ENCODE peak calls at places on chromosomes 1 and 21, in nine cellular contexts. One of them, this sample, is unnamed.

GRCh38 chr1:238293075-238293474 is 402.4 kb upstream of the ZP4 start:
- DNase-seq in testis: no peak
- DNase-seq in tibial nerve: no peak
- DNase-seq in neuronal stem cell: no peak
- DNase-seq in SJSA1: no peak
- DNase-seq in upper lobe of right lung: no peak
- DNase-seq in naive thymus-derived CD4-positive, alpha-beta T cell: no peak
- DNase-seq in fibroblast of lung: no peak
- DNase-seq in uterus: no peak
- DNase-seq in this sample: no peak

GRCh38 chr21:46374761-46375389 is 50.9 kb downstream of the PCNT start:
- DNase-seq in testis: no peak
- DNase-seq in tibial nerve: no peak
- DNase-seq in neuronal stem cell: no peak
- DNase-seq in SJSA1: no peak
- DNase-seq in upper lobe of right lung: no peak
- DNase-seq in naive thymus-derived CD4-positive, alpha-beta T cell: no peak
- DNase-seq in fibroblast of lung: no peak
- DNase-seq in uterus: no peak
- DNase-seq in this sample: no peak

GRCh38 chr1:64302971-64303370 is 99.5 kb downstream of the UBE2U start:
- DNase-seq in testis: no peak
- DNase-seq in tibial nerve: no peak
- DNase-seq in neuronal stem cell: no peak
- DNase-seq in SJSA1: no peak
- DNase-seq in upper lobe of right lung: no peak
- DNase-seq in naive thymus-derived CD4-positive, alpha-beta T cell: no peak
- DNase-seq in fibroblast of lung: peak; percentile 37
- DNase-seq in uterus: no peak
- DNase-seq in this sample: no peak

GRCh38 chr1:41882068-41882477 is 36.6 kb downstream of the HIVEP3 start:
- DNase-seq in testis: no peak
- DNase-seq in tibial nerve: no peak
- DNase-seq in neuronal stem cell: no peak
- DNase-seq in SJSA1: no peak
- DNase-seq in upper lobe of right lung: no peak
- DNase-seq in naive thymus-derived CD4-positive, alpha-beta T cell: no peak
- DNase-seq in fibroblast of lung: no peak
- DNase-seq in uterus: no peak
- DNase-seq in this sample: no peak

GRCh38 chr1:221327954-221328353 is 413.9 kb downstream of the DUSP10 start:
- DNase-seq in testis: no peak
- DNase-seq in tibial nerve: no peak
- DNase-seq in neuronal stem cell: no peak
- DNase-seq in SJSA1: no peak
- DNase-seq in upper lobe of right lung: no peak
- DNase-seq in naive thymus-derived CD4-positive, alpha-beta T cell: no peak
- DNase-seq in fibroblast of lung: no peak
- DNase-seq in uterus: no peak
- DNase-seq in this sample: no peak

GRCh38 chr1:21626921-21627339 is 42.2 kb downstream of the RAP1GAP start:
- DNase-seq in testis: no peak
- DNase-seq in tibial nerve: no peak
- DNase-seq in neuronal stem cell: no peak
- DNase-seq in SJSA1: peak; percentile 70
- DNase-seq in upper lobe of right lung: no peak
- DNase-seq in naive thymus-derived CD4-positive, alpha-beta T cell: no peak
- DNase-seq in fibroblast of lung: no peak
- DNase-seq in uterus: no peak
- DNase-seq in this sample: no peak

GRCh38 chr21:42463861-42464515 is 32.0 kb downstream of the RSPH1 start:
- DNase-seq in testis: peak; percentile 78
- DNase-seq in tibial nerve: no peak
- DNase-seq in neuronal stem cell: peak; percentile 11
- DNase-seq in SJSA1: no peak
- DNase-seq in upper lobe of right lung: no peak
- DNase-seq in naive thymus-derived CD4-positive, alpha-beta T cell: peak; percentile 82
- DNase-seq in fibroblast of lung: peak; percentile 48
- DNase-seq in uterus: no peak
- DNase-seq in this sample: no peak

GRCh38 chr21:15064576-15065380 is at the start of gene NRIP1:
- DNase-seq in testis: peak; percentile 90
- DNase-seq in tibial nerve: peak; percentile 76
- DNase-seq in neuronal stem cell: peak; percentile 86
- DNase-seq in SJSA1: peak; percentile 89
- DNase-seq in upper lobe of right lung: peak; percentile 97
- DNase-seq in naive thymus-derived CD4-positive, alpha-beta T cell: peak; percentile 88
- DNase-seq in fibroblast of lung: peak; percentile 92
- DNase-seq in uterus: peak; percentile 91
- DNase-seq in this sample: peak; percentile 92

GRCh38 chr21:25457946-25458345 is 149.3 kb downstream of the MRPL39 start:
- DNase-seq in testis: no peak
- DNase-seq in tibial nerve: no peak
- DNase-seq in neuronal stem cell: no peak
- DNase-seq in SJSA1: no peak
- DNase-seq in upper lobe of right lung: no peak
- DNase-seq in naive thymus-derived CD4-positive, alpha-beta T cell: no peak
- DNase-seq in fibroblast of lung: no peak
- DNase-seq in uterus: no peak
- DNase-seq in this sample: no peak

GRCh38 chr21:25461730-25462129 is 145.6 kb downstream of the MRPL39 start:
- DNase-seq in testis: no peak
- DNase-seq in tibial nerve: no peak
- DNase-seq in neuronal stem cell: no peak
- DNase-seq in SJSA1: no peak
- DNase-seq in upper lobe of right lung: no peak
- DNase-seq in naive thymus-derived CD4-positive, alpha-beta T cell: no peak
- DNase-seq in fibroblast of lung: no peak
- DNase-seq in uterus: no peak
- DNase-seq in this sample: no peak

GRCh38 chr21:25459365-25459764 is 147.9 kb downstream of the MRPL39 start:
- DNase-seq in testis: no peak
- DNase-seq in tibial nerve: no peak
- DNase-seq in neuronal stem cell: no peak
- DNase-seq in SJSA1: no peak
- DNase-seq in upper lobe of right lung: no peak
- DNase-seq in naive thymus-derived CD4-positive, alpha-beta T cell: no peak
- DNase-seq in fibroblast of lung: no peak
- DNase-seq in uterus: no peak
- DNase-seq in this sample: no peak

GRCh38 chr21:25458484-25458883 is 148.8 kb downstream of the MRPL39 start:
- DNase-seq in testis: no peak
- DNase-seq in tibial nerve: no peak
- DNase-seq in neuronal stem cell: no peak
- DNase-seq in SJSA1: no peak
- DNase-seq in upper lobe of right lung: no peak
- DNase-seq in naive thymus-derived CD4-positive, alpha-beta T cell: no peak
- DNase-seq in fibroblast of lung: no peak
- DNase-seq in uterus: no peak
- DNase-seq in this sample: no peak

GRCh38 chr21:25459993-25460392 is 147.3 kb downstream of the MRPL39 start:
- DNase-seq in testis: no peak
- DNase-seq in tibial nerve: no peak
- DNase-seq in neuronal stem cell: no peak
- DNase-seq in SJSA1: no peak
- DNase-seq in upper lobe of right lung: no peak
- DNase-seq in naive thymus-derived CD4-positive, alpha-beta T cell: no peak
- DNase-seq in fibroblast of lung: no peak
- DNase-seq in uterus: no peak
- DNase-seq in this sample: no peak
- H3K9me3 ChIP-seq in testis: no peaks in the 10 kb centered on the region
- H3K9me3 ChIP-seq in tibial nerve: no peaks in the 10 kb centered on the region
- H3K9me3 ChIP-seq in neuronal stem cell: no peaks in the 10 kb centered on the region
- H3K9me3 ChIP-seq in SJSA1: no peaks in the 10 kb centered on the region
- H3K9me3 ChIP-seq in upper lobe of right lung: no peaks in the 10 kb centered on the region
- H3K9me3 ChIP-seq in naive thymus-derived CD4-positive, alpha-beta T cell: no peaks in the 10 kb centered on the region
- H3K9me3 ChIP-seq in fibroblast of lung: no peaks in the 10 kb centered on the region
- H3K9me3 ChIP-seq in uterus: no peaks in the 10 kb centered on the region
- H3K9me3 ChIP-seq in this sample: no peaks in the 10 kb centered on the region

GRCh38 chr1:31424568-31424967 is 11.6 kb downstream of the SERINC2 start:
- DNase-seq in testis: no peak
- DNase-seq in tibial nerve: no peak
- DNase-seq in neuronal stem cell: no peak
- DNase-seq in SJSA1: no peak
- DNase-seq in upper lobe of right lung: no peak
- DNase-seq in naive thymus-derived CD4-positive, alpha-beta T cell: no peak
- DNase-seq in fibroblast of lung: no peak
- DNase-seq in uterus: no peak
- DNase-seq in this sample: no peak
- H3K9me3 ChIP-seq in testis: no peaks in the 10 kb centered on the region
- H3K9me3 ChIP-seq in tibial nerve: no peaks in the 10 kb centered on the region
- H3K9me3 ChIP-seq in neuronal stem cell: no peaks in the 10 kb centered on the region
- H3K9me3 ChIP-seq in SJSA1: no peaks in the 10 kb centered on the region
- H3K9me3 ChIP-seq in upper lobe of right lung: no peaks in the 10 kb centered on the region
- H3K9me3 ChIP-seq in naive thymus-derived CD4-positive, alpha-beta T cell: no peaks in the 10 kb centered on the region
- H3K9me3 ChIP-seq in fibroblast of lung: no peaks in the 10 kb centered on the region
- H3K9me3 ChIP-seq in uterus: no peaks in the 10 kb centered on the region
- H3K9me3 ChIP-seq in this sample: no peaks in the 10 kb centered on the region

DNA sequence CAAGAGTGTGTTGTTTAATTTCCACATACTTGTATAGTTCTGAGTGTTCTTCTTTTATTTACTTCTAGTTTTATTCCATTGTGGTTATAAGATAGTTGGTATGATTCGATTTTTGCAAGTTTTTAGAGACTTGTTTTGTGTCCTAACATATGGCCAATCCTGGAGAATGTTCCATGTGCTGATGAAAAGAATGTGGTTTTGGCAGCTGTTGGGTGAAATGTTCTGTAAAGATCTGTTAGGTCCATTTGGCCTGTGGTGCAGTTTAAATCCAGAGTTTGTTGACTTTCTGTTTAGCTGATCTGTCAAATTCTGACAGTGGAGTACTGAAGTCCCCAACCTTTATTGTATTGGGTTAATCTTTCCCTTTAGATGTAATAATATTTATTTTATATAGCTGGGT is 19.5 kb upstream of the TIPRL start:
- DNase-seq in testis: no peak
- DNase-seq in tibial nerve: no peak
- DNase-seq in neuronal stem cell: no peak
- DNase-seq in SJSA1: no peak
- DNase-seq in upper lobe of right lung: no peak
- DNase-seq in naive thymus-derived CD4-positive, alpha-beta T cell: no peak
- DNase-seq in fibroblast of lung: no peak
- DNase-seq in uterus: no peak
- DNase-seq in this sample: no peak
- H3K9me3 ChIP-seq in testis: no peaks in the 10 kb centered on the region
- H3K9me3 ChIP-seq in tibial nerve: no peaks in the 10 kb centered on the region
- H3K9me3 ChIP-seq in neuronal stem cell: peaks cover 5% of the 10 kb centered on the region
- H3K9me3 ChIP-seq in SJSA1: peaks cover 2% of the 10 kb centered on the region
- H3K9me3 ChIP-seq in upper lobe of right lung: no peaks in the 10 kb centered on the region
- H3K9me3 ChIP-seq in naive thymus-derived CD4-positive, alpha-beta T cell: no peaks in the 10 kb centered on the region
- H3K9me3 ChIP-seq in fibroblast of lung: no peaks in the 10 kb centered on the region
- H3K9me3 ChIP-seq in uterus: peaks cover 7% of the 10 kb centered on the region
- H3K9me3 ChIP-seq in this sample: peaks cover 39% of the 10 kb centered on the region

GRCh38 chr1:235670157-235670776 is 20.7 kb upstream of the GNG4 start:
- DNase-seq in testis: no peak
- DNase-seq in tibial nerve: no peak
- DNase-seq in neuronal stem cell: no peak
- DNase-seq in SJSA1: no peak
- DNase-seq in upper lobe of right lung: no peak
- DNase-seq in naive thymus-derived CD4-positive, alpha-beta T cell: no peak
- DNase-seq in fibroblast of lung: no peak
- DNase-seq in uterus: no peak
- DNase-seq in this sample: no peak
- H3K9me3 ChIP-seq in testis: no peaks in the 10 kb centered on the region
- H3K9me3 ChIP-seq in tibial nerve: no peaks in the 10 kb centered on the region
- H3K9me3 ChIP-seq in neuronal stem cell: peaks cover 10% of the 10 kb centered on the region
- H3K9me3 ChIP-seq in SJSA1: peaks cover 16% of the 10 kb centered on the region
- H3K9me3 ChIP-seq in upper lobe of right lung: peaks cover 20% of the 10 kb centered on the region
- H3K9me3 ChIP-seq in naive thymus-derived CD4-positive, alpha-beta T cell: peaks cover 14% of the 10 kb centered on the region
- H3K9me3 ChIP-seq in fibroblast of lung: no peaks in the 10 kb centered on the region
- H3K9me3 ChIP-seq in uterus: peaks cover 20% of the 10 kb centered on the region
- H3K9me3 ChIP-seq in this sample: peaks cover 38% of the 10 kb centered on the region

This sample was measured in left ventricle myocardium inferior.